ENCODE peak calls at places on chromosomes 4 and X, in six cellular contexts. One of them, this sample, is unnamed.

GRCh38 chrX:153922932-153923857 is 2.9 kb downstream of the ARHGAP4 start:
- DNase-seq in transverse colon: peak
- DNase-seq in adrenal gland: peak
- DNase-seq in stomach: peak
- DNase-seq in colonic mucosa: peak
- DNase-seq in CD8-positive, alpha-beta T cell: no peak
- DNase-seq in this sample: no peak

GRCh38 chr4:2370597-2371320 is 47.7 kb downstream of the ZFYVE28 start:
- DNase-seq in transverse colon: no peak
- DNase-seq in adrenal gland: no peak
- DNase-seq in stomach: no peak
- DNase-seq in colonic mucosa: no peak
- DNase-seq in CD8-positive, alpha-beta T cell: no peak
- DNase-seq in this sample: no peak

GRCh38 chr4:53899544-53900274 is 164.7 kb downstream of the CHIC2 start:
- DNase-seq in transverse colon: no peak
- DNase-seq in adrenal gland: peak
- DNase-seq in stomach: no peak
- DNase-seq in colonic mucosa: no peak
- DNase-seq in CD8-positive, alpha-beta T cell: no peak
- DNase-seq in this sample: no peak

GRCh38 chr4:15778191-15778741 is at the start of gene CD38:
- DNase-seq in transverse colon: peak
- DNase-seq in adrenal gland: peak
- DNase-seq in stomach: no peak
- DNase-seq in colonic mucosa: peak
- DNase-seq in CD8-positive, alpha-beta T cell: no peak
- DNase-seq in this sample: no peak

GRCh38 chr4:53015681-53016080 is 153.6 kb downstream of the RASL11B start:
- DNase-seq in transverse colon: peak
- DNase-seq in adrenal gland: peak
- DNase-seq in stomach: no peak
- DNase-seq in colonic mucosa: peak
- DNase-seq in CD8-positive, alpha-beta T cell: no peak
- DNase-seq in this sample: no peak

GRCh38 chr4:60575336-60575735 is 624.8 kb upstream of the ADGRL3 start:
- DNase-seq in transverse colon: no peak
- DNase-seq in adrenal gland: no peak
- DNase-seq in stomach: no peak
- DNase-seq in colonic mucosa: no peak
- DNase-seq in CD8-positive, alpha-beta T cell: no peak
- DNase-seq in this sample: no peak

GRCh38 chrX:154918060-154918483 is 31.9 kb downstream of the F8A1 start:
- DNase-seq in transverse colon: peak
- DNase-seq in adrenal gland: peak
- DNase-seq in stomach: peak
- DNase-seq in colonic mucosa: peak
- DNase-seq in CD8-positive, alpha-beta T cell: peak
- DNase-seq in this sample: peak

GRCh38 chr4:142350886-142351285 is 495.2 kb downstream of the INPP4B start:
- DNase-seq in transverse colon: peak
- DNase-seq in adrenal gland: no peak
- DNase-seq in stomach: no peak
- DNase-seq in colonic mucosa: peak
- DNase-seq in CD8-positive, alpha-beta T cell: no peak
- DNase-seq in this sample: no peak

GRCh38 chr4:89212666-89213381 is 94.8 kb downstream of the GPRIN3 start:
- DNase-seq in transverse colon: no peak
- DNase-seq in adrenal gland: no peak
- DNase-seq in stomach: no peak
- DNase-seq in colonic mucosa: no peak
- DNase-seq in CD8-positive, alpha-beta T cell: no peak
- DNase-seq in this sample: no peak

GRCh38 chr4:52657630-52658501 is 1.2 kb downstream of the USP46 start:
- DNase-seq in transverse colon: no peak
- DNase-seq in adrenal gland: peak
- DNase-seq in stomach: peak
- DNase-seq in colonic mucosa: peak
- DNase-seq in CD8-positive, alpha-beta T cell: no peak
- DNase-seq in this sample: no peak

GRCh38 chr4:53844133-53844532 is 220.3 kb downstream of the CHIC2 start:
- DNase-seq in transverse colon: no peak
- DNase-seq in adrenal gland: no peak
- DNase-seq in stomach: no peak
- DNase-seq in colonic mucosa: no peak
- DNase-seq in CD8-positive, alpha-beta T cell: no peak
- DNase-seq in this sample: no peak

DNA sequence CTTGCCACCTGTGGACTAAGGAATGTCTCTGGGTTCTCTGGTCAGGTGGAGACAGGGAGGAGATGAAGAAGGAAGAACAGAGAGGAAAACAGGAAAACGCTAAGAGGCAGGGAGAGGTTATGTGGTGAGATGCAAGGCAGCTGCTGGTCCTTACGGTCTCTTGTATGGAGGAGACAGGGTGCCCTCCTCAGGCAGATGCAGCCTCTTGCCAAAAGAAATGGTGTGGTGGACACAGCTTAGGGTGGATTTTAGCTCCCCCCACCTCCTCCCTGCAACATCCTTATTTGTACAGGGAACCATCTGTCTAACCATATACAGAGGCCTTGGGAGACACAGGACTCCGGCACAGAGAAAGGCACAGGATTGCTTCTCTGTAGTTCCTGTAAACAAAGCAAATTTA is 9.7 kb downstream of the OCIAD2 start:
- DNase-seq in transverse colon: no peak
- DNase-seq in adrenal gland: no peak
- DNase-seq in stomach: no peak
- DNase-seq in colonic mucosa: no peak
- DNase-seq in CD8-positive, alpha-beta T cell: no peak
- DNase-seq in this sample: no peak
- TF ChIP-seq CTCF in transverse colon: no peak
- TF ChIP-seq CTCF in adrenal gland: no peak
- TF ChIP-seq CTCF in stomach: no peak
- TF ChIP-seq CTCF in colonic mucosa: no peak
- TF ChIP-seq CTCF in CD8-positive, alpha-beta T cell: no peak
- TF ChIP-seq CTCF in this sample: no peak

DNA sequence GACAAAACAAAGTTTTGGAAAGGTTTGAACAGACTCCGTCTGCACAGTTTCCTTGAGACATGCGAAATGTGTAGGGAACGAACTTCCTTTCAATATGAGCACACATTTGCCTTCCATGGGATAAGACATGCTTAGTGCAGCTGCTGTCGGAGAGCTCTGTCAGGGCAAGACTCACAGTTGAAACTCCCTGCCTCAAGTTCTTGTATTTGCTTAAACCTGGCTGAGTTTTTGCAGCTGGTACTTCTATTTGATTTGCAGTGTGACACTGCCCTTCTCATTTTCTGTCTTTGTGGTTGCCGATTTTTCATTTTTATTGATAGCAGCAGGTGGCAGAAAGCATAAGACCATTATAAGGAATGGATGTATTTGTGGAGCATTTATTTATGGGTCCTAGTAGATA is 18.2 kb upstream of the RHOH start:
- DNase-seq in transverse colon: no peak
- DNase-seq in adrenal gland: no peak
- DNase-seq in stomach: no peak
- DNase-seq in colonic mucosa: no peak
- DNase-seq in CD8-positive, alpha-beta T cell: no peak
- DNase-seq in this sample: no peak
- H3K4me3 ChIP-seq in transverse colon: no peak
- H3K4me3 ChIP-seq in adrenal gland: no peak
- H3K4me3 ChIP-seq in stomach: no peak
- H3K4me3 ChIP-seq in colonic mucosa: no peak
- H3K4me3 ChIP-seq in CD8-positive, alpha-beta T cell: no peak
- H3K4me3 ChIP-seq in this sample: no peak

GRCh38 chr4:126812076-126812475 is 820.7 kb upstream of the INTU start:
- DNase-seq in transverse colon: no peak
- DNase-seq in adrenal gland: no peak
- DNase-seq in stomach: no peak
- DNase-seq in colonic mucosa: no peak
- DNase-seq in CD8-positive, alpha-beta T cell: no peak
- DNase-seq in this sample: no peak
- TF ChIP-seq CTCF in transverse colon: no peak
- TF ChIP-seq CTCF in adrenal gland: no peak
- TF ChIP-seq CTCF in stomach: no peak
- TF ChIP-seq CTCF in colonic mucosa: no peak
- TF ChIP-seq CTCF in CD8-positive, alpha-beta T cell: no peak
- TF ChIP-seq CTCF in this sample: no peak

GRCh38 chr4:158255727-158256324 is 45.5 kb downstream of the TMEM144 start:
- DNase-seq in transverse colon: no peak
- DNase-seq in adrenal gland: peak
- DNase-seq in stomach: no peak
- DNase-seq in colonic mucosa: no peak
- DNase-seq in CD8-positive, alpha-beta T cell: no peak
- DNase-seq in this sample: peak

GRCh38 chr4:158254328-158254727 is 44.0 kb downstream of the TMEM144 start:
- DNase-seq in transverse colon: no peak
- DNase-seq in adrenal gland: no peak
- DNase-seq in stomach: no peak
- DNase-seq in colonic mucosa: no peak
- DNase-seq in CD8-positive, alpha-beta T cell: no peak
- DNase-seq in this sample: no peak

GRCh38 chr4:158250321-158250720 is 40.0 kb downstream of the TMEM144 start:
- DNase-seq in transverse colon: no peak
- DNase-seq in adrenal gland: peak
- DNase-seq in stomach: no peak
- DNase-seq in colonic mucosa: no peak
- DNase-seq in CD8-positive, alpha-beta T cell: no peak
- DNase-seq in this sample: no peak

DNA sequence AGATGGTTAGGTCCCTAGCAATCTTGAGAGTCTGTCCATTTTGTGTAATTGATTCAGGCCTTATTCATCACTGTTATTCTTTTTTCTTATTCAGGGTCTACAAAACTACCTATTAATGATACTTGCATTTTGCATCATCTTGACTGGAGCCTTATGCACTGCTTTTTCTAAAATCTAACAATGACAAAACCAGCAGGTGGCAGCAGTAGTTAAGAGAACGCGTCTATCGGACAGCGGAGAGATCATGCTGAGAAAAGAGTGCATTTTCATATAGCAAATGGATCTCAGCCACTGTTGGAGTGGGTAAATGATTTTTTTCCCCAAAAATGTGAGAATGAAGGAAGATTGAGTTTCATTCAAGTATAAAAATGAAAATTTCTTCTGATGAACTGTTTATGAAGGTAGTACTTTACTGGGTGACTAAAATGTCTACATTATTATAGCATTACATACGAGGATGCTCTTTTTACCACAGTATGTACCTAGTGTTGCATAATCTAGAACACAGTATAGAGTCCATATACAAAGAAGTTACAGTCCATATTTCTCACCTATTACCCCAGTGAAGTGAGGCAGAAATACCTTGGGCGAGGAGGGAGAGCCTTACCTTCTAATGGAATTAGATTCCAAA is 43.2 kb downstream of the TMEM144 start:
- DNase-seq in transverse colon: peak
- DNase-seq in adrenal gland: peak
- DNase-seq in stomach: peak
- DNase-seq in colonic mucosa: peak
- DNase-seq in CD8-positive, alpha-beta T cell: no peak
- DNase-seq in this sample: peak
- H3K4me3 ChIP-seq in transverse colon: no peak
- H3K4me3 ChIP-seq in adrenal gland: no peak
- H3K4me3 ChIP-seq in stomach: no peak
- H3K4me3 ChIP-seq in colonic mucosa: no peak
- H3K4me3 ChIP-seq in CD8-positive, alpha-beta T cell: no peak
- H3K4me3 ChIP-seq in this sample: no peak

DNA sequence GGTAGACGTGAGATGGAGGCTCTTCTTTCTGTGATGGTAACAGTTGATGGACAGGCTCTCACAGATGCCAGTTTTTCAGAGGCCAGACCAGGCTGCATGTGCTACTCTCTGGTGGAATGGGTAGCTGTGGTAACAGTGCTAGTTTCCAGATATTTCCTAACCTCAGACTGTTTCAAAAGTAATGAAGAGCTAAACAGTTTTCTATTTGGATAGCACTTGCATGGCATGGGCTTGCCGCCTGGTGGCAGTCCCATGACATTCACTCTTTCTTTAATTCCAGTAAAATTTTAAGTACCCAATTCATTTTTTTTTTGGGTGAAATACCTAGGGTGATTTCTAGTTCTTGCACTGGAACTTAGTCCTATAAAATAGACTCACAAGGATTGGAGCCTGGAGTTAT is 220.2 kb upstream of the MAD2L1 start:
- DNase-seq in transverse colon: no peak
- DNase-seq in adrenal gland: no peak
- DNase-seq in stomach: no peak
- DNase-seq in colonic mucosa: no peak
- DNase-seq in CD8-positive, alpha-beta T cell: no peak
- DNase-seq in this sample: no peak
- TF ChIP-seq CTCF in transverse colon: no peak
- TF ChIP-seq CTCF in adrenal gland: no peak
- TF ChIP-seq CTCF in stomach: no peak
- TF ChIP-seq CTCF in colonic mucosa: no peak
- TF ChIP-seq CTCF in CD8-positive, alpha-beta T cell: no peak
- TF ChIP-seq CTCF in this sample: peak

GRCh38 chr4:48832571-48832970 is 1.7 kb downstream of the OCIAD1 start:
- DNase-seq in transverse colon: no peak
- DNase-seq in adrenal gland: no peak
- DNase-seq in stomach: no peak
- DNase-seq in colonic mucosa: no peak
- DNase-seq in CD8-positive, alpha-beta T cell: no peak
- DNase-seq in this sample: no peak
- H3K4me3 ChIP-seq in transverse colon: no peak
- H3K4me3 ChIP-seq in adrenal gland: no peak
- H3K4me3 ChIP-seq in stomach: peak
- H3K4me3 ChIP-seq in colonic mucosa: no peak
- H3K4me3 ChIP-seq in CD8-positive, alpha-beta T cell: no peak
- H3K4me3 ChIP-seq in this sample: peak

GRCh38 chr4:48467442-48467841 is 15.7 kb upstream of the SLC10A4 start:
- DNase-seq in transverse colon: no peak
- DNase-seq in adrenal gland: no peak
- DNase-seq in stomach: no peak
- DNase-seq in colonic mucosa: no peak
- DNase-seq in CD8-positive, alpha-beta T cell: no peak
- DNase-seq in this sample: no peak
- TF ChIP-seq CTCF in transverse colon: no peak
- TF ChIP-seq CTCF in adrenal gland: no peak
- TF ChIP-seq CTCF in stomach: no peak
- TF ChIP-seq CTCF in colonic mucosa: no peak
- TF ChIP-seq CTCF in CD8-positive, alpha-beta T cell: no peak
- TF ChIP-seq CTCF in this sample: no peak

GRCh38 chr4:130563185-130563890 is 1467.4 kb downstream of the C4orf33 start:
- DNase-seq in transverse colon: no peak
- DNase-seq in adrenal gland: peak
- DNase-seq in stomach: peak
- DNase-seq in colonic mucosa: peak
- DNase-seq in CD8-positive, alpha-beta T cell: no peak
- DNase-seq in this sample: no peak
- H3K4me3 ChIP-seq in transverse colon: no peak
- H3K4me3 ChIP-seq in adrenal gland: no peak
- H3K4me3 ChIP-seq in stomach: peak
- H3K4me3 ChIP-seq in colonic mucosa: no peak
- H3K4me3 ChIP-seq in CD8-positive, alpha-beta T cell: no peak
- H3K4me3 ChIP-seq in this sample: peak